ENCODE peak calls at places on chromosomes 13 and 19, in seven cellular contexts. One of them, this sample, is unnamed. For H3K4me1 and H3K27me3, the result is how much of the 10 kb centered on the place peaks cover.

GRCh38 chr19:52638601-52639000 is 446 bp upstream of the ZNF83 start:
- DNase-seq in cardiac muscle cell: no peak
- DNase-seq in heart left ventricle: peak
- DNase-seq in Caco-2: peak
- DNase-seq in upper lobe of left lung: peak
- DNase-seq in GM23248: peak
- DNase-seq in heart right ventricle: peak
- DNase-seq in this sample: no peak

GRCh38 chr13:111115051-111115840 is at the start of gene ARHGEF7:
- DNase-seq in cardiac muscle cell: peak
- DNase-seq in heart left ventricle: no peak
- DNase-seq in Caco-2: no peak
- DNase-seq in upper lobe of left lung: peak
- DNase-seq in GM23248: peak
- DNase-seq in heart right ventricle: no peak
- DNase-seq in this sample: no peak

GRCh38 chr19:49154279-49154678 is 917 bp downstream of the HRC start:
- DNase-seq in cardiac muscle cell: no peak
- DNase-seq in heart left ventricle: no peak
- DNase-seq in Caco-2: no peak
- DNase-seq in upper lobe of left lung: no peak
- DNase-seq in GM23248: no peak
- DNase-seq in heart right ventricle: no peak
- DNase-seq in this sample: no peak

GRCh38 chr13:94384217-94384905 is 95.1 kb downstream of the DCT start:
- DNase-seq in cardiac muscle cell: no peak
- DNase-seq in heart left ventricle: no peak
- DNase-seq in Caco-2: no peak
- DNase-seq in upper lobe of left lung: no peak
- DNase-seq in GM23248: no peak
- DNase-seq in heart right ventricle: no peak
- DNase-seq in this sample: no peak

GRCh38 chr13:113843063-113843654 is 20.7 kb downstream of the GAS6 start:
- DNase-seq in cardiac muscle cell: no peak
- DNase-seq in heart left ventricle: peak
- DNase-seq in Caco-2: no peak
- DNase-seq in upper lobe of left lung: peak
- DNase-seq in GM23248: no peak
- DNase-seq in heart right ventricle: peak
- DNase-seq in this sample: no peak

GRCh38 chr13:71171740-71172139 is 695.3 kb downstream of the DACH1 start:
- DNase-seq in cardiac muscle cell: no peak
- DNase-seq in heart left ventricle: no peak
- DNase-seq in Caco-2: no peak
- DNase-seq in upper lobe of left lung: no peak
- DNase-seq in GM23248: no peak
- DNase-seq in heart right ventricle: no peak
- DNase-seq in this sample: no peak

GRCh38 chr19:57099199-57099661 is 20.6 kb upstream of the USP29 start:
- DNase-seq in cardiac muscle cell: peak
- DNase-seq in heart left ventricle: peak
- DNase-seq in Caco-2: no peak
- DNase-seq in upper lobe of left lung: peak
- DNase-seq in GM23248: peak
- DNase-seq in heart right ventricle: peak
- DNase-seq in this sample: peak

GRCh38 chr19:13817018-13817614 is 21.9 kb downstream of the ZSWIM4 start:
- DNase-seq in cardiac muscle cell: peak
- DNase-seq in heart left ventricle: no peak
- DNase-seq in Caco-2: peak
- DNase-seq in upper lobe of left lung: peak
- DNase-seq in GM23248: peak
- DNase-seq in heart right ventricle: no peak
- DNase-seq in this sample: no peak

GRCh38 chr13:77337159-77337558 is 10.3 kb upstream of the MYCBP2 start:
- DNase-seq in cardiac muscle cell: no peak
- DNase-seq in heart left ventricle: no peak
- DNase-seq in Caco-2: no peak
- DNase-seq in upper lobe of left lung: no peak
- DNase-seq in GM23248: no peak
- DNase-seq in heart right ventricle: no peak
- DNase-seq in this sample: no peak

GRCh38 chr19:39558623-39559117 is 18.7 kb upstream of the EID2 start:
- DNase-seq in cardiac muscle cell: no peak
- DNase-seq in heart left ventricle: no peak
- DNase-seq in Caco-2: no peak
- DNase-seq in upper lobe of left lung: no peak
- DNase-seq in GM23248: no peak
- DNase-seq in heart right ventricle: no peak
- DNase-seq in this sample: no peak

GRCh38 chr13:110509971-110510786 is 51.3 kb downstream of the RAB20 start:
- DNase-seq in cardiac muscle cell: peak
- DNase-seq in heart left ventricle: peak
- DNase-seq in Caco-2: no peak
- DNase-seq in upper lobe of left lung: no peak
- DNase-seq in GM23248: peak
- DNase-seq in heart right ventricle: peak
- DNase-seq in this sample: no peak

GRCh38 chr13:79490846-79491245 is 9.9 kb downstream of the NDFIP2 start:
- DNase-seq in cardiac muscle cell: no peak
- DNase-seq in heart left ventricle: no peak
- DNase-seq in Caco-2: no peak
- DNase-seq in upper lobe of left lung: no peak
- DNase-seq in GM23248: no peak
- DNase-seq in heart right ventricle: no peak
- DNase-seq in this sample: no peak

GRCh38 chr19:54341295-54341694 is 2.3 kb upstream of the LILRA4 start:
- DNase-seq in cardiac muscle cell: no peak
- DNase-seq in heart left ventricle: no peak
- DNase-seq in Caco-2: no peak
- DNase-seq in upper lobe of left lung: no peak
- DNase-seq in GM23248: no peak
- DNase-seq in heart right ventricle: no peak
- DNase-seq in this sample: no peak

GRCh38 chr13:83878691-83879410 is 3.4 kb downstream of the SLITRK1 start:
- DNase-seq in cardiac muscle cell: peak
- DNase-seq in heart left ventricle: no peak
- DNase-seq in Caco-2: peak
- DNase-seq in upper lobe of left lung: peak
- DNase-seq in GM23248: no peak
- DNase-seq in heart right ventricle: no peak
- DNase-seq in this sample: no peak

GRCh38 chr13:34165158-34165557 is 347.2 kb downstream of the RFC3 start:
- DNase-seq in cardiac muscle cell: no peak
- DNase-seq in heart left ventricle: no peak
- DNase-seq in Caco-2: no peak
- DNase-seq in upper lobe of left lung: no peak
- DNase-seq in GM23248: no peak
- DNase-seq in heart right ventricle: no peak
- DNase-seq in this sample: no peak

GRCh38 chr13:113846639-113847318 is 17.1 kb downstream of the GAS6 start:
- DNase-seq in cardiac muscle cell: no peak
- DNase-seq in heart left ventricle: peak
- DNase-seq in Caco-2: no peak
- DNase-seq in upper lobe of left lung: peak
- DNase-seq in GM23248: no peak
- DNase-seq in heart right ventricle: no peak
- DNase-seq in this sample: no peak

GRCh38 chr13:109859898-109860297 is 73.5 kb upstream of the IRS2 start:
- DNase-seq in cardiac muscle cell: no peak
- DNase-seq in heart left ventricle: no peak
- DNase-seq in Caco-2: no peak
- DNase-seq in upper lobe of left lung: no peak
- DNase-seq in GM23248: no peak
- DNase-seq in heart right ventricle: no peak
- DNase-seq in this sample: no peak

GRCh38 chr13:76489299-76489698 is 396.9 kb downstream of the KCTD12 start:
- DNase-seq in cardiac muscle cell: no peak
- DNase-seq in heart left ventricle: no peak
- DNase-seq in Caco-2: no peak
- DNase-seq in upper lobe of left lung: no peak
- DNase-seq in GM23248: no peak
- DNase-seq in heart right ventricle: no peak
- DNase-seq in this sample: no peak

GRCh38 chr19:29365836-29366417 is 153.0 kb upstream of the UQCRFS1 start:
- DNase-seq in cardiac muscle cell: no peak
- DNase-seq in heart left ventricle: no peak
- DNase-seq in Caco-2: no peak
- DNase-seq in upper lobe of left lung: no peak
- DNase-seq in GM23248: no peak
- DNase-seq in heart right ventricle: no peak
- DNase-seq in this sample: no peak

DNA sequence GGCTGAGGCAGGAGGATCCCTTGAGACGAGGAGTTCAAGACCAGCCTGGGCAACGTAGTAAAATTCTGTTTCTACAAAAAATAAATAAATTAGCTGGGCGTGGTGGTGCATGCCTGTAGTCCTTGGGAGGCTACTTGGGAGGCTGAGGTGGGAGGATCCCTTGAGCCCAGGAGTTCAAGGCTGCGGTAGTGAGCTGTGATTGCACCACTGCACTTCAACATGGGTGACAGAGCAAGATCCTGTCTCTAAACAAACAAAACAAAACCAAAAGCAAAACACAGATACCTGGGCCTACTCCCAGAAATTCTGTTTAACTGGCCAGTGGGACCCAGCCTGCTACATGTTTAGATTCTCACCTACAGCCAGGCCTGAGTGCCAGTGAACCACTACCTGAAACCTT is 74.6 kb upstream of the MEDAG start:
- DNase-seq in cardiac muscle cell: no peak
- DNase-seq in heart left ventricle: no peak
- DNase-seq in Caco-2: no peak
- DNase-seq in upper lobe of left lung: no peak
- DNase-seq in GM23248: no peak
- DNase-seq in heart right ventricle: no peak
- DNase-seq in this sample: no peak
- H3K4me1 ChIP-seq in cardiac muscle cell: under half
- H3K4me1 ChIP-seq in heart left ventricle: under half
- H3K4me1 ChIP-seq in Caco-2: under half
- H3K4me1 ChIP-seq in upper lobe of left lung: under half
- H3K4me1 ChIP-seq in GM23248: under half
- H3K4me1 ChIP-seq in heart right ventricle: under half
- H3K4me1 ChIP-seq in this sample: under half

GRCh38 chr13:41945926-41946325 is 15.0 kb downstream of the VWA8 start:
- DNase-seq in cardiac muscle cell: no peak
- DNase-seq in heart left ventricle: no peak
- DNase-seq in Caco-2: no peak
- DNase-seq in upper lobe of left lung: no peak
- DNase-seq in GM23248: no peak
- DNase-seq in heart right ventricle: no peak
- DNase-seq in this sample: no peak
- H3K4me3 ChIP-seq in cardiac muscle cell: no peak
- H3K4me3 ChIP-seq in heart left ventricle: no peak
- H3K4me3 ChIP-seq in Caco-2: no peak
- H3K4me3 ChIP-seq in upper lobe of left lung: no peak
- H3K4me3 ChIP-seq in GM23248: no peak
- H3K4me3 ChIP-seq in heart right ventricle: no peak
- H3K4me3 ChIP-seq in this sample: no peak

GRCh38 chr19:18781047-18781600 is 10.0 kb downstream of the COMP start:
- DNase-seq in cardiac muscle cell: no peak
- DNase-seq in heart left ventricle: no peak
- DNase-seq in Caco-2: no peak
- DNase-seq in upper lobe of left lung: peak
- DNase-seq in GM23248: no peak
- DNase-seq in heart right ventricle: no peak
- DNase-seq in this sample: no peak

GRCh38 chr19:18781885-18782527 is 9.1 kb downstream of the COMP start:
- DNase-seq in cardiac muscle cell: no peak
- DNase-seq in heart left ventricle: no peak
- DNase-seq in Caco-2: no peak
- DNase-seq in upper lobe of left lung: peak
- DNase-seq in GM23248: no peak
- DNase-seq in heart right ventricle: no peak
- DNase-seq in this sample: no peak

GRCh38 chr19:18780081-18780480 is 11.0 kb downstream of the COMP start:
- DNase-seq in cardiac muscle cell: no peak
- DNase-seq in heart left ventricle: no peak
- DNase-seq in Caco-2: no peak
- DNase-seq in upper lobe of left lung: no peak
- DNase-seq in GM23248: no peak
- DNase-seq in heart right ventricle: no peak
- DNase-seq in this sample: no peak

GRCh38 chr19:18778826-18779354 is 12.2 kb downstream of the COMP start:
- DNase-seq in cardiac muscle cell: no peak
- DNase-seq in heart left ventricle: no peak
- DNase-seq in Caco-2: no peak
- DNase-seq in upper lobe of left lung: no peak
- DNase-seq in GM23248: no peak
- DNase-seq in heart right ventricle: no peak
- DNase-seq in this sample: no peak

DNA sequence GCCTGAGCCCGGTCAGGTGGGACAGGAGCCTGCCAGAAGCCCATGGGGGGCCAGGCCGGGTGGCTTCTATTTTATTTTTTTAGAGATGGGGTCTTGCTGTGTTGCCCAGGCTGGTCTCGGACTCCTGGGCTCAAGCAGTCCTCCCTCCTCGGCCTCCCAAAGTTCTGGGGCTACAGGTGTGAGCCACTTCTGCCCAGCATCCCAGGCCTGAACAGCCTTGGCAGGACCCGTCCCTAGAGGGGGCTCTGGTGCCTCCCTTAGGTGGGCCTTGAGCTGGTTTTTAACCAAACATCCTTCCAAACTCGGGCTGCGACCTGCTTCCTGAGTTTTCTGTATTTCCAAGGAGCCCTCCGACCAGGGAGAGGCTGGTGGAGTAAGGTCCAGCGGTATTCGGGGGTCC is 10.5 kb downstream of the COMP start:
- DNase-seq in cardiac muscle cell: no peak
- DNase-seq in heart left ventricle: no peak
- DNase-seq in Caco-2: no peak
- DNase-seq in upper lobe of left lung: no peak
- DNase-seq in GM23248: no peak
- DNase-seq in heart right ventricle: no peak
- DNase-seq in this sample: no peak
- H3K27me3 ChIP-seq in cardiac muscle cell: half or more
- H3K27me3 ChIP-seq in heart left ventricle: under half
- H3K27me3 ChIP-seq in Caco-2: under half
- H3K27me3 ChIP-seq in upper lobe of left lung: under half
- H3K27me3 ChIP-seq in GM23248: under half
- H3K27me3 ChIP-seq in heart right ventricle: half or more
- H3K27me3 ChIP-seq in this sample: under half

GRCh38 chr13:20127563-20128458 is 33.0 kb downstream of the GJA3 start:
- DNase-seq in cardiac muscle cell: peak
- DNase-seq in heart left ventricle: peak
- DNase-seq in Caco-2: peak
- DNase-seq in upper lobe of left lung: peak
- DNase-seq in GM23248: peak
- DNase-seq in heart right ventricle: peak
- DNase-seq in this sample: peak

GRCh38 chr13:20127263-20127562 is 33.6 kb downstream of the GJA3 start:
- DNase-seq in cardiac muscle cell: no peak
- DNase-seq in heart left ventricle: no peak
- DNase-seq in Caco-2: no peak
- DNase-seq in upper lobe of left lung: no peak
- DNase-seq in GM23248: no peak
- DNase-seq in heart right ventricle: no peak
- DNase-seq in this sample: no peak

GRCh38 chr13:20130012-20130411 is 30.8 kb downstream of the GJA3 start:
- DNase-seq in cardiac muscle cell: no peak
- DNase-seq in heart left ventricle: no peak
- DNase-seq in Caco-2: no peak
- DNase-seq in upper lobe of left lung: no peak
- DNase-seq in GM23248: no peak
- DNase-seq in heart right ventricle: no peak
- DNase-seq in this sample: no peak

GRCh38 chr13:20129076-20129475 is 31.8 kb downstream of the GJA3 start:
- DNase-seq in cardiac muscle cell: no peak
- DNase-seq in heart left ventricle: no peak
- DNase-seq in Caco-2: peak
- DNase-seq in upper lobe of left lung: peak
- DNase-seq in GM23248: no peak
- DNase-seq in heart right ventricle: no peak
- DNase-seq in this sample: no peak

GRCh38 chr13:20128459-20128927 is 32.4 kb downstream of the GJA3 start:
- DNase-seq in cardiac muscle cell: peak
- DNase-seq in heart left ventricle: no peak
- DNase-seq in Caco-2: peak
- DNase-seq in upper lobe of left lung: peak
- DNase-seq in GM23248: no peak
- DNase-seq in heart right ventricle: no peak
- DNase-seq in this sample: no peak
- H3K4me1 ChIP-seq in cardiac muscle cell: under half
- H3K4me1 ChIP-seq in heart left ventricle: under half
- H3K4me1 ChIP-seq in Caco-2: under half
- H3K4me1 ChIP-seq in upper lobe of left lung: under half
- H3K4me1 ChIP-seq in GM23248: under half
- H3K4me1 ChIP-seq in heart right ventricle: under half
- H3K4me1 ChIP-seq in this sample: under half